ENCODE peak calls at places on chromosome 14, in seven cellular contexts. One of them, this sample, is unnamed.
A peak's percentile ranks its signal among the peaks of the same experiment; 100 is the strongest.

GRCh38 chr14:59254146-59254910 is 65.9 kb downstream of the DAAM1 start:
- DNase-seq in HCT116: no peak
- DNase-seq in A549: peak; percentile 68
- DNase-seq in HepG2: no peak
- DNase-seq in K562: no peak
- DNase-seq in GM12878: no peak
- DNase-seq in SK-N-SH: peak; percentile 16
- DNase-seq in this sample: no peak

GRCh38 chr14:104864267-104865068 is 600 bp upstream of the CEP170B start:
- DNase-seq in HCT116: peak; percentile 33
- DNase-seq in A549: peak; percentile 70
- DNase-seq in HepG2: peak; percentile 85
- DNase-seq in K562: peak; percentile 29
- DNase-seq in GM12878: no peak
- DNase-seq in SK-N-SH: no peak
- DNase-seq in this sample: peak; percentile 96

GRCh38 chr14:33052899-33053400 is 114.3 kb downstream of the NPAS3 start:
- DNase-seq in HCT116: no peak
- DNase-seq in A549: no peak
- DNase-seq in HepG2: no peak
- DNase-seq in K562: no peak
- DNase-seq in GM12878: no peak
- DNase-seq in SK-N-SH: no peak
- DNase-seq in this sample: no peak

GRCh38 chr14:52051861-52052260 is 17.0 kb downstream of the NID2 start:
- DNase-seq in HCT116: no peak
- DNase-seq in A549: no peak
- DNase-seq in HepG2: no peak
- DNase-seq in K562: no peak
- DNase-seq in GM12878: no peak
- DNase-seq in SK-N-SH: no peak
- DNase-seq in this sample: no peak

GRCh38 chr14:52895000-52895399 is 55.9 kb downstream of the FERMT2 start:
- DNase-seq in HCT116: peak; percentile 15
- DNase-seq in A549: no peak
- DNase-seq in HepG2: no peak
- DNase-seq in K562: no peak
- DNase-seq in GM12878: no peak
- DNase-seq in SK-N-SH: no peak
- DNase-seq in this sample: no peak

GRCh38 chr14:93941293-93941910 is 14.3 kb downstream of the FAM181A start:
- DNase-seq in HCT116: no peak
- DNase-seq in A549: no peak
- DNase-seq in HepG2: no peak
- DNase-seq in K562: no peak
- DNase-seq in GM12878: no peak
- DNase-seq in SK-N-SH: no peak
- DNase-seq in this sample: no peak

GRCh38 chr14:76261371-76261811 is 109.7 kb downstream of the GPATCH2L start:
- DNase-seq in HCT116: no peak
- DNase-seq in A549: no peak
- DNase-seq in HepG2: no peak
- DNase-seq in K562: peak; percentile 11
- DNase-seq in GM12878: no peak
- DNase-seq in SK-N-SH: no peak
- DNase-seq in this sample: peak; percentile 66

GRCh38 chr14:63465347-63465746 is 77.8 kb downstream of the PPP2R5E start:
- DNase-seq in HCT116: no peak
- DNase-seq in A549: no peak
- DNase-seq in HepG2: no peak
- DNase-seq in K562: no peak
- DNase-seq in GM12878: no peak
- DNase-seq in SK-N-SH: no peak
- DNase-seq in this sample: no peak

GRCh38 chr14:61102549-61103466 is 121.8 kb downstream of the SLC38A6 start:
- DNase-seq in HCT116: no peak
- DNase-seq in A549: peak; percentile 85
- DNase-seq in HepG2: peak; percentile 99
- DNase-seq in K562: no peak
- DNase-seq in GM12878: no peak
- DNase-seq in SK-N-SH: no peak
- DNase-seq in this sample: no peak

GRCh38 chr14:94093418-94093817 is 12.3 kb downstream of the IFI27L1 start:
- DNase-seq in HCT116: no peak
- DNase-seq in A549: no peak
- DNase-seq in HepG2: no peak
- DNase-seq in K562: no peak
- DNase-seq in GM12878: no peak
- DNase-seq in SK-N-SH: no peak
- DNase-seq in this sample: no peak

GRCh38 chr14:21089271-21089670 is 9.2 kb downstream of the ZNF219 start:
- DNase-seq in HCT116: no peak
- DNase-seq in A549: no peak
- DNase-seq in HepG2: no peak
- DNase-seq in K562: no peak
- DNase-seq in GM12878: no peak
- DNase-seq in SK-N-SH: peak; percentile 16
- DNase-seq in this sample: no peak

GRCh38 chr14:52235434-52235833 is 32.1 kb upstream of the PTGDR start:
- DNase-seq in HCT116: no peak
- DNase-seq in A549: no peak
- DNase-seq in HepG2: no peak
- DNase-seq in K562: no peak
- DNase-seq in GM12878: no peak
- DNase-seq in SK-N-SH: no peak
- DNase-seq in this sample: no peak

GRCh38 chr14:61470954-61471279 is 149.5 kb downstream of the PRKCH start:
- DNase-seq in HCT116: no peak
- DNase-seq in A549: no peak
- DNase-seq in HepG2: no peak
- DNase-seq in K562: no peak
- DNase-seq in GM12878: no peak
- DNase-seq in SK-N-SH: no peak
- DNase-seq in this sample: no peak

GRCh38 chr14:52703225-52703624 is 3.8 kb upstream of the PSMC6 start:
- DNase-seq in HCT116: no peak
- DNase-seq in A549: peak; percentile 65
- DNase-seq in HepG2: no peak
- DNase-seq in K562: no peak
- DNase-seq in GM12878: no peak
- DNase-seq in SK-N-SH: no peak
- DNase-seq in this sample: no peak

GRCh38 chr14:70086685-70087379 is 101.9 kb downstream of the SLC8A3 start:
- DNase-seq in HCT116: peak; percentile 23
- DNase-seq in A549: peak; percentile 65
- DNase-seq in HepG2: peak; percentile 14
- DNase-seq in K562: peak; percentile 6
- DNase-seq in GM12878: no peak
- DNase-seq in SK-N-SH: peak; percentile 22
- DNase-seq in this sample: peak; percentile 74

GRCh38 chr14:101224356-101225115 is 321.0 kb upstream of the RTL1 start:
- DNase-seq in HCT116: no peak
- DNase-seq in A549: no peak
- DNase-seq in HepG2: no peak
- DNase-seq in K562: no peak
- DNase-seq in GM12878: no peak
- DNase-seq in SK-N-SH: peak; percentile 78
- DNase-seq in this sample: peak; percentile 13

GRCh38 chr14:39322807-39323206 is 89.1 kb downstream of the MIA2 start:
- DNase-seq in HCT116: no peak
- DNase-seq in A549: no peak
- DNase-seq in HepG2: no peak
- DNase-seq in K562: no peak
- DNase-seq in GM12878: no peak
- DNase-seq in SK-N-SH: no peak
- DNase-seq in this sample: no peak

GRCh38 chr14:101074124-101075024 is 170.9 kb upstream of the RTL1 start:
- DNase-seq in HCT116: no peak
- DNase-seq in A549: no peak
- DNase-seq in HepG2: no peak
- DNase-seq in K562: no peak
- DNase-seq in GM12878: no peak
- DNase-seq in SK-N-SH: peak; percentile 36
- DNase-seq in this sample: no peak

GRCh38 chr14:21537088-21537424 is 10.9 kb upstream of the SALL2 start:
- DNase-seq in HCT116: no peak
- DNase-seq in A549: no peak
- DNase-seq in HepG2: no peak
- DNase-seq in K562: no peak
- DNase-seq in GM12878: no peak
- DNase-seq in SK-N-SH: no peak
- DNase-seq in this sample: no peak

GRCh38 chr14:70013269-70013873 is 134.2 kb downstream of the SMOC1 start:
- DNase-seq in HCT116: peak; percentile 23
- DNase-seq in A549: peak; percentile 41
- DNase-seq in HepG2: peak; percentile 41
- DNase-seq in K562: peak; percentile 61
- DNase-seq in GM12878: no peak
- DNase-seq in SK-N-SH: peak; percentile 52
- DNase-seq in this sample: peak; percentile 86

GRCh38 chr14:100802766-100803693 is 22.9 kb upstream of the MEG3 start:
- DNase-seq in HCT116: no peak
- DNase-seq in A549: no peak
- DNase-seq in HepG2: no peak
- DNase-seq in K562: no peak
- DNase-seq in GM12878: no peak
- DNase-seq in SK-N-SH: no peak
- DNase-seq in this sample: no peak

GRCh38 chr14:106174206-106174605 is 647.8 kb downstream of the TMEM121 start:
- DNase-seq in HCT116: no peak
- DNase-seq in A549: no peak
- DNase-seq in HepG2: no peak
- DNase-seq in K562: no peak
- DNase-seq in GM12878: no peak
- DNase-seq in SK-N-SH: no peak
- DNase-seq in this sample: no peak
- TF ChIP-seq REST in HCT116: no peak
- TF ChIP-seq REST in A549: no peak
- TF ChIP-seq REST in HepG2: no peak
- TF ChIP-seq REST in K562: no peak
- TF ChIP-seq REST in GM12878: no peak
- TF ChIP-seq REST in SK-N-SH: no peak
- TF ChIP-seq REST in this sample: no peak

DNA sequence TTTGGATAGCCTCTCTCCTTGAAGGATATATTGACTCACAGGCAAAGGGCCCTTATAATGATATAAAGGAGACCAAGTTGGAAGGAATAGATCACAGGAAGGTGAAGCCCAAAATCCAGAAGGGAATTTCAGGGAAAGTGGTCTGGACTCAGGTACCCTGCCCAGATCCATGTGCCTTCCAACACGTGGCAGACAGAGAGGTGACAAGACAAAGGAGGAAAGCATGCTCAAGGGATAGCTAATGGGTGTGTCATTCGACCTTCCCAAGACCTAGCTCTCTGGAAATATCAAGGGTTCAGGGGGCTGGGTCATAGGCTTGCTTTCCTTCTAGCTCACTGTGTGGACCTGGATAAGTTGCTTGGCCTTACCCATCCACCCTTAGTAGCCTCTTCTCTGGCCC is 214.3 kb downstream of the ZFP36L1 start:
- DNase-seq in HCT116: no peak
- DNase-seq in A549: no peak
- DNase-seq in HepG2: no peak
- DNase-seq in K562: no peak
- DNase-seq in GM12878: no peak
- DNase-seq in SK-N-SH: no peak
- DNase-seq in this sample: no peak
- H3K4me2 ChIP-seq in HCT116: peak overlapping the region; percentile 57
- H3K4me2 ChIP-seq in A549: no peak overlapping the region
- H3K4me2 ChIP-seq in HepG2: no peak overlapping the region
- H3K4me2 ChIP-seq in K562: no peak overlapping the region
- H3K4me2 ChIP-seq in GM12878: no peak overlapping the region
- H3K4me2 ChIP-seq in SK-N-SH: no peak overlapping the region
- H3K4me2 ChIP-seq in this sample: no peak overlapping the region

GRCh38 chr14:99595034-99595433 is 9.0 kb downstream of the CCDC85C start:
- DNase-seq in HCT116: no peak
- DNase-seq in A549: no peak
- DNase-seq in HepG2: no peak
- DNase-seq in K562: no peak
- DNase-seq in GM12878: peak; percentile 49
- DNase-seq in SK-N-SH: no peak
- DNase-seq in this sample: no peak

GRCh38 chr14:99595524-99595923 is 8.5 kb downstream of the CCDC85C start:
- DNase-seq in HCT116: no peak
- DNase-seq in A549: no peak
- DNase-seq in HepG2: no peak
- DNase-seq in K562: no peak
- DNase-seq in GM12878: no peak
- DNase-seq in SK-N-SH: no peak
- DNase-seq in this sample: no peak

GRCh38 chr14:99592933-99593753 is 10.9 kb downstream of the CCDC85C start:
- DNase-seq in HCT116: no peak
- DNase-seq in A549: no peak
- DNase-seq in HepG2: no peak
- DNase-seq in K562: no peak
- DNase-seq in GM12878: no peak
- DNase-seq in SK-N-SH: no peak
- DNase-seq in this sample: no peak

GRCh38 chr14:99592394-99592793 is 11.6 kb downstream of the CCDC85C start:
- DNase-seq in HCT116: no peak
- DNase-seq in A549: no peak
- DNase-seq in HepG2: no peak
- DNase-seq in K562: no peak
- DNase-seq in GM12878: no peak
- DNase-seq in SK-N-SH: no peak
- DNase-seq in this sample: no peak

GRCh38 chr14:99593971-99594841 is 9.8 kb downstream of the CCDC85C start:
- DNase-seq in HCT116: no peak
- DNase-seq in A549: no peak
- DNase-seq in HepG2: no peak
- DNase-seq in K562: no peak
- DNase-seq in GM12878: no peak
- DNase-seq in SK-N-SH: no peak
- DNase-seq in this sample: no peak
- H3K4me1 ChIP-seq in HCT116: peaks cover 13% of the 10 kb centered on the region
- H3K4me1 ChIP-seq in A549: peaks cover 68% of the 10 kb centered on the region
- H3K4me1 ChIP-seq in HepG2: peaks cover 66% of the 10 kb centered on the region
- H3K4me1 ChIP-seq in K562: peaks cover 26% of the 10 kb centered on the region
- H3K4me1 ChIP-seq in GM12878: peaks cover 5% of the 10 kb centered on the region
- H3K4me1 ChIP-seq in SK-N-SH: peaks cover 90% of the 10 kb centered on the region
- H3K4me1 ChIP-seq in this sample: peaks cover 20% of the 10 kb centered on the region

DNA sequence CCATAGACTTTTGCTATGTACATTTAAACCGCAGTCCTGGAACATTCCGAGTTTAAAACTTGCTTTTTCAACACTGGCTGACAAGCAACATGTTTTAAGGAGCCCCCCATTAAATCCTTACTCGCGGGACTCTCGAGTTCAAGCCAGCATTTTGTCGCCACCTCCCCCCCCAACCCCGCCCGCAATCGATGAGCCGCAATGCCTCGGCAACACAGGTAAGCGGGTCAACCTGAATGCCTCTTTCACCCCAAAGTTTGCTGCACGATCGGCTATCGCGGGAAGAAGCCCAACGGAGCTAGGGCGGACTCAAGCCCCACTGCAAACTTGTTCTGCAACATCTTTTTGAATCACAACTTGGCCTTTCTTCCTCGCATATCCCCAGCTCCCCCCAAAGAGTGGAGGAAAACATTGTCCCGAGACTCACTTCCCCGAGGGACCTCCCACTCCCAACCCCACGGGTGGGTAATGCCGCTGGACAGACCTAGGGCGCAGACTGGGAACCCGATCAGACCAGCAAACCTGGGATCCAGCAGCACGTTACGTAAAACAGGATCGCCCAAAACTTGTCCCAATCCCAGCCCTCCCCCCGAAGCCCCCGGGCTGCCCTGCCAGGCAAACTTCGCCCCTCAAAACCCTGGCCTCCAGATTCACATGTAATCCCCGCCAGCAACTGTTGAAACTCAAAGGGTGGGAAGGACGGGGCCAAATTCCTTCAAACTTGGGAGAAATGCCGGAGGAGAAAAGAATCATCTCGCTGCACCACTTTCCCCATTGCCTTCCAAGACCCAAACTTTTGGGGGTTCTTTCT is 641 bp downstream of the ZFP36L1 start:
- DNase-seq in HCT116: no peak
- DNase-seq in A549: peak; percentile 38
- DNase-seq in HepG2: no peak
- DNase-seq in K562: peak; percentile 26
- DNase-seq in GM12878: no peak
- DNase-seq in SK-N-SH: no peak
- DNase-seq in this sample: peak; percentile 39
- TF ChIP-seq REST in HCT116: no peak
- TF ChIP-seq REST in A549: no peak
- TF ChIP-seq REST in HepG2: no peak
- TF ChIP-seq REST in K562: no peak
- TF ChIP-seq REST in GM12878: no peak
- TF ChIP-seq REST in SK-N-SH: no peak
- TF ChIP-seq REST in this sample: no peak

This sample was measured in GM23338.